ENCODE peak calls at places on chromosomes 1 and 21, in nine cellular contexts. Z is astrocyte, X is tibial artery, C is A549, O is tibial nerve, T is transverse colon, E is ascending aorta, I is pancreas, D is body of pancreas. P is an unnamed sample. For H3K4me1, the result is how much of the 10 kb centered on the place peaks cover.

GRCh38 chr1:179817789-179818188 is 59.8 kb downstream of the TOR1AIP2 start:
- DNase-seq in Z (no peak), C (no peak), D (peak), E (no peak), X (no peak), T (no peak), O (peak), I (no peak), P (no peak)

GRCh38 chr21:42855937-42856335 is 23.4 kb downstream of the WDR4 start:
- DNase-seq in I (no peak), Z (no peak), E (no peak), X (no peak), O (no peak), C (no peak), T (no peak), D (no peak), P (no peak)

GRCh38 chr1:8349961-8350360 is 32.0 kb downstream of the SLC45A1 start:
- DNase-seq in D (no peak), T (no peak), C (no peak), E (no peak), Z (no peak), X (peak), I (no peak), O (no peak), P (no peak)

GRCh38 chr1:185860876-185861275 is 126.7 kb downstream of the HMCN1 start:
- DNase-seq in O (no peak), I (no peak), T (no peak), Z (peak), X (no peak), D (no peak), C (no peak), E (no peak), P (no peak)

GRCh38 chr1:234533975-234534876 is 55.2 kb upstream of the TARBP1 start:
- DNase-seq in Z (peak), C (no peak), I (peak), X (peak), D (peak), O (peak), E (peak), T (peak), P (peak)

GRCh38 chr21:41894922-41895557 is 15.9 kb upstream of the PRDM15 start:
- DNase-seq in D (no peak), Z (peak), E (no peak), X (no peak), C (no peak), I (no peak), O (no peak), T (no peak), P (no peak)

GRCh38 chr21:26013964-26014363 is 156.6 kb downstream of the APP start:
- DNase-seq in C (no peak), T (no peak), D (no peak), Z (no peak), I (no peak), X (no peak), O (no peak), E (no peak), P (no peak)

GRCh38 chr1:244954358-244954757 is 90.0 kb upstream of the HNRNPU start:
- DNase-seq in Z (no peak), I (no peak), X (no peak), C (no peak), E (no peak), O (no peak), D (no peak), T (no peak), P (no peak)

GRCh38 chr21:29056005-29056404 is 17.4 kb downstream of the CCT8 start:
- DNase-seq in T (no peak), I (no peak), E (no peak), O (no peak), Z (no peak), C (peak), X (no peak), D (no peak), P (no peak)

GRCh38 chr1:219373616-219373935 is 199.9 kb downstream of the LYPLAL1 start:
- DNase-seq in Z (no peak), I (no peak), T (no peak), D (no peak), X (no peak), C (no peak), O (no peak), E (no peak), P (no peak)

GRCh38 chr1:33246171-33246570 is 10.1 kb upstream of the ZNF362 start:
- DNase-seq in E (no peak), I (no peak), X (no peak), T (no peak), D (no peak), C (no peak), Z (no peak), O (no peak), P (no peak)

DNA sequence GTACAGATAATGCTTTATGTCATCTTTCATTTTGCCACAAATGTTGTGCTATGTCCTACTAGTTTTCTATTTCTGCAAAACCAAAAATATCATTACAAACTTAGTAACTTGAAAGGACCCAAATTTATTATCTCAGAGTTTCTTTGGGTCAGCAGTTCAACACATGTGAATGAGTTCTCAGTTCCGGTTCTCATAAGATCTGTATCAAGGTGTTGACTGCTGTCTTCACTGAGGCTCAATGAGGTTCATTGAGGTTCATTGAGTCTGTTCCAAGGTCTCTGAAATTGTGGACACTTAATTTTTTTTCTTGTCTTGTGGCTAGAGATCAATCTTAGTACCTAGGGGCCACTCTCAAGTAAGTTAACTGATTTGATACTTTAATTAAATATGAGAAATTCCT is 525.1 kb upstream of the BRINP3 start:
- DNase-seq in D (no peak), Z (no peak), O (no peak), C (no peak), X (no peak), E (no peak), I (no peak), T (no peak), P (no peak)
- TF ChIP-seq CTCF in D (no peak), Z (no peak), O (no peak), C (no peak), X (no peak), E (no peak), I (no peak), T (no peak), P (no peak)

GRCh38 chr21:15759469-15759868 is 29.7 kb downstream of the USP25 start:
- DNase-seq in O (no peak), X (no peak), C (no peak), E (no peak), Z (no peak), I (no peak), T (no peak), D (no peak), P (no peak)
- H3K4me1 ChIP-seq in O (under half), X (under half), C (under half), E (under half), Z (under half), I (under half), T (under half), D (under half), P (under half)

GRCh38 chr1:227447531-227447990 is 115.8 kb upstream of the ZNF678 start:
- DNase-seq in X (peak), T (no peak), D (peak), O (no peak), C (no peak), Z (peak), I (peak), E (no peak), P (no peak)
- TF ChIP-seq CTCF in X (peak), T (no peak), D (no peak), O (peak), C (peak), Z (peak), I (no peak), E (peak), P (peak)

GRCh38 chr1:157691285-157691920 is 9.2 kb downstream of the FCRL3 start:
- DNase-seq in O (no peak), I (no peak), D (no peak), X (no peak), C (peak), T (no peak), Z (no peak), E (no peak), P (no peak)
- H3K4me1 ChIP-seq in O (under half), I (under half), D (under half), X (under half), C (under half), T (under half), Z (under half), E (under half), P (under half)

DNA sequence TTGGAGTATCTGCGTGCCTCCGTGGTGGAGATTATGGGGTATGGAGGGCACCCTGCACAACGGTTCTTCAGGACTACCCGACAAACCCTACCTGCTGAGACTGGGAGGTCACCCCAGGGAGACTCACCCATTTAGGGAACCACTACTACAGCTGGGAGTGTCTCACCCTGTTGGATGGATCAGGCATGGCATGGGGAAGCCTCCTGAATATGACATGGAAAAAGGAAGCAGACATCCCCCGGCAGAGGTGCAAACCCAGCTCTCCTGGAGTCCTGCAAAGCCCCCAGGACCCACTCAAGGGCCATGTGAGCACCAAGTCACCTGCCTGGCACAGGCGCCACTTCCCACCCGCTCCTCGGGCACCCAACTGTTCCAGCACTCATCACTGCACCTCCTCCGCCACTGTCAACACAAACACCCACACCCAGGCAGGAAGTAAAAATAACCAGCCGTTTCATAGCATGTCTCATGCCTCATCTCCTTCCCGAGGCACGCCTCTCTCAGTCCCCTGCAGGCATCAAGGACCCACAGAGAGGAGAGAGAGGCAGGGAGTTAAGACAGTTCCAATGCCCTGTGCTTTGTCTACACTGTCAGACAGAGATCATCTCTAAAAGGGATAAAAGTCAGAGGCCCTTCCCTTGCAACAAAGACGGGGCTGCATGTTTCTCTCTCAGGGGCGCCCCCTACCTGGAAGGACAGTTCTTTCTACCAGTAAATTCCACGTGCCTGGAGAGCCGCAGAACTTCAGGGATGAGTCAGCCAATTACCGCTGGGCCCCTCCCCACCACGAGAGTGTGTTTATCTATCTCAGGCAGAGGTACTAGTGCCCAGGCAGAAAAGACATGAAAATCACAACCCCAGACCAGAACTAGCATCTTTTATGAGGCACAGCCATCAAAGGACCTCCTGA is 150.1 kb upstream of the SOD1 start:
- DNase-seq in C (peak), I (no peak), T (peak), X (no peak), Z (peak), O (no peak), E (no peak), D (no peak), P (no peak)
- TF ChIP-seq CTCF in C (peak), I (no peak), T (no peak), X (no peak), Z (peak), O (no peak), E (no peak), D (no peak), P (no peak)

GRCh38 chr1:28173151-28173979 is 3.1 kb downstream of the PTAFR start:
- DNase-seq in Z (no peak), T (no peak), I (no peak), X (no peak), E (no peak), D (no peak), O (no peak), C (no peak), P (no peak)
- H3K4me1 ChIP-seq in Z (under half), T (under half), I (under half), X (under half), E (under half), D (under half), O (under half), C (under half), P (under half)

GRCh38 chr1:15975358-15975804 is 520 bp downstream of the ZBTB17 start:
- DNase-seq in Z (peak), C (peak), D (no peak), T (peak), E (no peak), O (no peak), I (peak), X (no peak), P (peak)
- TF ChIP-seq CTCF in Z (no peak), C (peak), D (no peak), T (no peak), E (no peak), O (no peak), I (no peak), X (no peak), P (no peak)

GRCh38 chr21:16570196-16570595 is 840.4 kb downstream of the USP25 start:
- DNase-seq in I (no peak), D (no peak), T (no peak), X (no peak), O (no peak), C (peak), E (no peak), Z (peak), P (no peak)

GRCh38 chr21:16569679-16570078 is 839.9 kb downstream of the USP25 start:
- DNase-seq in D (no peak), C (no peak), T (no peak), Z (peak), O (no peak), X (no peak), I (no peak), E (no peak), P (no peak)

GRCh38 chr21:16572032-16572431 is 842.2 kb downstream of the USP25 start:
- DNase-seq in D (no peak), Z (peak), I (no peak), E (no peak), T (no peak), X (no peak), O (no peak), C (no peak), P (no peak)

GRCh38 chr21:16570856-16571255 is 841.1 kb downstream of the USP25 start:
- DNase-seq in O (no peak), Z (peak), D (no peak), C (no peak), T (no peak), X (no peak), I (no peak), E (no peak), P (no peak)

DNA sequence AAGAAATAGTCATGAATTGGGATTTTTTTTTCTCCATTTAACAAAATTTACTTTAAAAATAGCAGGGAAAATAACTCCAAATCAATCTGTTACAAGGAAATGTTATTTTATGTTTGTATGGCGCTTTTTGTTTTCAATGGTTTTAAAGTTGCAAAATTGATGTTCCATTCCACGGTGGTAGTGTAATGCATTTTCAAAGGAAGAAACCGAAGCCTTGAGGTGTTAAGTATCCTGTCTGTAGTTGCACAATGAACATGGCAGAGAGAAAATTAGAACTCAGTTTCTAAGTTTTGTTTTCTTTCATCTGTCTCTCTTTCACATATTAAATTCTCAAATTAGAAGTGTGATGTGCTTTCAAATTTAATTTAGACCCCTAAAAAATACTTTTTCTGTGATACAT is 841.8 kb downstream of the USP25 start:
- DNase-seq in O (no peak), T (no peak), Z (peak), X (no peak), I (no peak), C (no peak), D (no peak), E (no peak), P (no peak)
- H3K4me1 ChIP-seq in O (under half), T (under half), Z (under half), X (under half), I (under half), C (under half), D (under half), E (under half), P (under half)

P was measured in thoracic aorta.